ENCODE peak calls at places on chromosomes 4 and X, in four cellular contexts. Y, P, T and Z are unnamed samples. For H3K4me1, the result is how much of the 10 kb centered on the place peaks cover.

GRCh38 chr4:100936676-100937390 is 410.5 kb downstream of the PPP3CA start:
- DNase-seq in P (no peak), T (no peak), Y (no peak), Z (no peak)

GRCh38 chr4:24765331-24765990 is 29.9 kb upstream of the SOD3 start:
- DNase-seq in Y (no peak), T (no peak), P (no peak), Z (peak)

GRCh38 chr4:75030649-75031235 is 97.8 kb downstream of the PARM1 start:
- DNase-seq in Y (no peak), P (peak), T (no peak), Z (no peak)

GRCh38 chr4:6562931-6563901 is 11.8 kb upstream of the MAN2B2 start:
- DNase-seq in T (no peak), P (no peak), Y (peak), Z (no peak)

GRCh38 chrX:132488092-132488749 is 617 bp downstream of the MBNL3 start:
- DNase-seq in T (no peak), P (no peak), Y (no peak), Z (peak)

GRCh38 chr4:67152976-67153375 is 392.3 kb downstream of the CENPC start:
- DNase-seq in P (no peak), Y (no peak), T (no peak), Z (no peak)

GRCh38 chr4:13558881-13559280 is 14.6 kb upstream of the NKX3-2 start:
- DNase-seq in Y (no peak), T (no peak), P (no peak), Z (no peak)

GRCh38 chr4:39045791-39046221 is 13.6 kb upstream of the TMEM156 start:
- DNase-seq in P (no peak), Y (no peak), T (peak), Z (peak)

GRCh38 chr4:133550436-133550835 is 401.3 kb downstream of the PCDH10 start:
- DNase-seq in P (no peak), T (no peak), Y (no peak), Z (no peak)

GRCh38 chrX:39815621-39816020 is 282.1 kb downstream of the BCOR start:
- DNase-seq in T (peak), P (no peak), Y (no peak), Z (peak)

GRCh38 chrX:56268888-56269287 is 36.7 kb downstream of the KLF8 start:
- DNase-seq in P (no peak), Y (no peak), T (no peak), Z (no peak)

GRCh38 chr4:184897807-184898388 is 72.1 kb upstream of the ACSL1 start:
- DNase-seq in Y (no peak), P (no peak), T (no peak), Z (no peak)

GRCh38 chrX:31070057-31070468 is 1.8 kb downstream of the FTHL17 start:
- DNase-seq in P (peak), T (no peak), Y (no peak), Z (no peak)

GRCh38 chr4:175536852-175537453 is 275.1 kb downstream of the GPM6A start:
- DNase-seq in Y (peak), T (peak), P (peak), Z (peak)

GRCh38 chr4:15690020-15690809 is 8.6 kb downstream of the FAM200B start:
- DNase-seq in P (no peak), T (no peak), Y (peak), Z (peak)

GRCh38 chrX:123698979-123699378 is 33.9 kb downstream of the THOC2 start:
- DNase-seq in Y (no peak), P (no peak), T (no peak), Z (peak)

GRCh38 chr4:30716671-30717207 is 3.4 kb upstream of the PCDH7 start:
- DNase-seq in Y (peak), T (no peak), P (no peak), Z (no peak)
- TF ChIP-seq CEBPB in Y (no peak), T (no peak), P (no peak), Z (no peak)

GRCh38 chr4:28479666-28480065 is 1619.0 kb downstream of the STIM2 start:
- DNase-seq in P (no peak), Y (no peak), T (no peak), Z (no peak)
- H3K4me1 ChIP-seq in P (under half), Y (under half), T (under half), Z (under half)

DNA sequence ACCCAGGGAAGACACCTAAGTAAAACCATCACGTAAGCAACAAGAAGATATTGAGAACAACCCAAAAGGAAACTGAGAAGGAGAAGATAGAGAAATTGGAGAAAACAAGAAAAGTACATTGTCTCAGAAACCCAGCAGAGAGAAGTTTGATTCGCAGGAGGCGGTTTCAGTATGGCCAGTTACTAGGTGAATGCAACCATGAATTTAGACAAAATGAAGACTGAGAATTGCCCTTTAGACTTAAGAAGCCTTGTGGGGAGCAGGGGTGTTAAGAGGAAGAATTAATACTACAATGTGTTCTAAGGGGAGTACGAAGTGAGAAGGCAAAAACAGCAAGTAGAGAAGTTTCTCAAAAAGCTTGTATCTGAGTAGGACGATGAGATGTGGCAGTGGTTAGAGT is 229.3 kb upstream of the NEIL3 start:
- DNase-seq in P (no peak), Y (no peak), T (no peak), Z (no peak)
- TF ChIP-seq ELK1 in P (no peak), Y (no peak), T (no peak), Z (no peak)

DNA sequence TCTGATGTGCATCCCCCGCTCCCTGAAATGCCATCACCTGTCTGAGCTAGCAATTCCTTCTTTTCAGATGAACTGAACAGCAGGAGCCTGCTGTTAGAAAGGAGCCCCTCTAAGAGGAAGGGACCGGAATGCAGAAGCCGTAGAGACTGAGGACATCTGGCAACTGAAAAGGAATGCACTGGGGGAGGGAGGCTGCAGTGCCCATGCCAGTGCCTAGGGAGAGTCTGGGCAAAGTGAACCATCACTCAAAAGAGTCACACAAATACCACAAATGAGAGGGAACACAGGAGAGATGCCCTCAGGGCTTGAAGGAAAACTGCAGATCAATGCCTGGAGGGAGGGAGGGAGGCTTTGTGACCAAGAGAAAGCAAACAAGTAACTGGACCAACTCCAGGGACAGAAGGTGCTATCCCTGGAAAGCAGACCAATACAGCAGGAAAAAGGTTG is 93.9 kb upstream of the CBR4 start:
- DNase-seq in P (no peak), T (no peak), Y (no peak), Z (no peak)
- TF ChIP-seq CEBPB in P (no peak), T (no peak), Y (no peak), Z (no peak)

DNA sequence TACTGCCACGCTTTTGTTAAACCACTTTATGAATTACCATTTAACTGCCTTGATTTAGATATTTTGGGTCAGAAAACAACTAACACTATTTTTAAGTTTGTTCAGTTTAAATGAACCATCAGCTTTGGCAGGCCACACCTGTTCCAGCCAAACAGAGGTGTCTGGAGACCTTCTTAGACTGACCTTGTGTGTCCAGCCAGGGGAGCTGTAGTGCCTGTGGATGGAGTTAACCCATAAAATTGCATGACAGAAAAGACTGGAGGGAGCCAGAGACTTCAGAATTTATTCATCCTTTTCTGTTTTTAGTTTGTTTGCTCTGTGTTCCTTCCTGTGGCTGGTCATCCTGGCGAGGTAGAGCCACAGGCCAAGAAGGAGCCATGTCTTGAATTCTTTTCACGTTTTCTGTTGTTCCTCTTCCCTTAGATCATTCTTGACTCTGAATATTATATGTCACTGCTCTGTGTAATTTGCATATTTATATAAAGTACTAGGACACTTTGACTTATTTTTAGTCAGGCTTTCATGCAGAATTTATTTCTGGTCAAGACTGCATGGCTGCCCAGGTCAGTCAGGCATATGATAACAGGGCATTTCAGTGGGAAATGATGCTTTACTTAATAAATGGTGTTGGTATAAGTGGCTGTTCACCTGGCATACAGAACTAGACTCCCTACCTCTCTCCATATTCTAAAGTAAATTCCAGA is 26.7 kb downstream of the HERC3 start:
- DNase-seq in Y (no peak), T (no peak), P (no peak), Z (no peak)
- H3K4me1 ChIP-seq in Y (half or more), T (under half), P (under half), Z (under half)

DNA sequence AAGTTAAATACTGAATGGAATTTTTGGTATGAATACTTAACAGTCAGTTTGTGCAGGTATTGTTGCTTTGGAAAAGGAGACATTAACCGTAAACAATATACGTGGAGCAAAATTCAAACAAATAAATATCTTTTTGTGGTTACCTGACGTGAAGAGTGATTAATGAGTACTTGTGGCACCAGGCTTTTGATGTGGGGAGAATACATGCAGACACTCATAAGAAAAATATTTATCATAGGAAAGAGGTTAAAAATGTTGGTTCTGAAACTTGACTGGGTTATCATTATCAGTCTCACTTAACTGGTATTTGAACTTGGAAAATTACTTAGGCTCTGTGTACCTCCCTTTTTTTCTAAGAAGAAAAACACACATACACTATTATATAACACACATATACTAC is 136.4 kb upstream of the NDST4 start:
- DNase-seq in Y (no peak), P (no peak), T (no peak), Z (no peak)
- TF ChIP-seq ELK1 in Y (no peak), P (no peak), T (no peak), Z (no peak)

GRCh38 chr4:2436301-2436700 is 17.5 kb downstream of the CFAP99 start:
- DNase-seq in P (no peak), T (peak), Y (no peak), Z (no peak)

GRCh38 chr4:2434420-2434819 is 15.7 kb downstream of the CFAP99 start:
- DNase-seq in Y (no peak), T (no peak), P (no peak), Z (no peak)

GRCh38 chr4:2432991-2433530 is 14.3 kb downstream of the CFAP99 start:
- DNase-seq in P (no peak), T (peak), Y (no peak), Z (peak)

GRCh38 chr4:2432004-2432403 is 13.2 kb downstream of the CFAP99 start:
- DNase-seq in Y (no peak), P (no peak), T (no peak), Z (no peak)

DNA sequence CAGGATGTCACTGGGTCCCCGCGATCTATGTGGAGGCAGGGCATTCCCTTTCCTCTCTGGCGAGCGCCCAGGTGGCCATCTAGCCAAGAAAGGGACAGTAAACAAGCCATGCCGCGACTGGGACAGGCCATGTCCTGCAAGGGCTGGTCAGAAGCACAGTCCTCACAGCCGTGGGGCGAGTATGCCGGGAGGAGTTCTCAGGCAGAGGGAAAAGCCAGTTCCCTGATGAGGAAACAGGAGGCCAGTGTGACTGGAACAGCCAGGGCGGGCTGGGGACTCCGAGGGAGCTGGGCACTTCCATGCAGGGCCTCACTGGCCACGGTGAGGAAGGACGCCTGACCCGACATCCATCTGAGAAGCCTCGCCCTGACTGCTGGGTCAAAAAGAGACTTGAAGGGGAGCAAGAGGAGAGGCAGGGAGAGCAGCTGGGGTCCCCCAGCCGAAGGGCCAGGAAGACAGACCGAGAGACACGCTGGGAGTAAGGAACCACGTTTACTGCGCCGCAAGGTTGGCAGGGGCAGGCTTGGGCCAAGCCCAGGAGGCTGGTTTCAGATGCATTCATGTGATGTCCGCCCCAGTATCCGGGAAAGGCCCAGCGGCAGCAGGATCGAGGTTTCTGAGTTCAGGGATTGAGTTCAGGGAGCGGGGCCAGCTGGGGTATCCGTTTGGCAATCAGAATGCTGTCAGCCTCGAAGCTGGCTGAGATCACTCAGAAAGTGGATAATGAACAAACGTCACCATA is 15.0 kb downstream of the CFAP99 start:
- DNase-seq in T (no peak), P (no peak), Y (no peak), Z (no peak)
- TF ChIP-seq CEBPB in T (no peak), P (no peak), Y (no peak), Z (no peak)